ENCODE peak calls at places on chromosomes 2 and 18, in eight cellular contexts. One of them, this sample, is unnamed. For H3K9me3, the result is how much of the 10 kb centered on the place peaks cover.

GRCh38 chr2:130967020-130967495 is 126.2 kb downstream of the FAM168B start:
- DNase-seq in HepG2: no peak
- DNase-seq in IMR-90: no peak
- DNase-seq in uterus: no peak
- DNase-seq in tibial nerve: no peak
- DNase-seq in ovary: no peak
- DNase-seq in fibroblast of lung: no peak
- DNase-seq in sigmoid colon: no peak
- DNase-seq in this sample: no peak

GRCh38 chr2:203413796-203414195 is 85.6 kb downstream of the ABI2 start:
- DNase-seq in HepG2: no peak
- DNase-seq in IMR-90: no peak
- DNase-seq in uterus: no peak
- DNase-seq in tibial nerve: no peak
- DNase-seq in ovary: no peak
- DNase-seq in fibroblast of lung: no peak
- DNase-seq in sigmoid colon: no peak
- DNase-seq in this sample: no peak

GRCh38 chr18:9731380-9731779 is 23.3 kb downstream of the RAB31 start:
- DNase-seq in HepG2: no peak
- DNase-seq in IMR-90: peak
- DNase-seq in uterus: no peak
- DNase-seq in tibial nerve: no peak
- DNase-seq in ovary: no peak
- DNase-seq in fibroblast of lung: peak
- DNase-seq in sigmoid colon: peak
- DNase-seq in this sample: no peak

GRCh38 chr18:34866739-34867138 is 156.6 kb downstream of the DTNA start:
- DNase-seq in HepG2: no peak
- DNase-seq in IMR-90: peak
- DNase-seq in uterus: no peak
- DNase-seq in tibial nerve: no peak
- DNase-seq in ovary: no peak
- DNase-seq in fibroblast of lung: peak
- DNase-seq in sigmoid colon: no peak
- DNase-seq in this sample: no peak

GRCh38 chr18:74012954-74013630 is 134.5 kb downstream of the FBXO15 start:
- DNase-seq in HepG2: no peak
- DNase-seq in IMR-90: no peak
- DNase-seq in uterus: no peak
- DNase-seq in tibial nerve: no peak
- DNase-seq in ovary: no peak
- DNase-seq in fibroblast of lung: no peak
- DNase-seq in sigmoid colon: no peak
- DNase-seq in this sample: no peak

GRCh38 chr2:137951606-137952005 is 12.7 kb upstream of the HNMT start:
- DNase-seq in HepG2: no peak
- DNase-seq in IMR-90: peak
- DNase-seq in uterus: no peak
- DNase-seq in tibial nerve: no peak
- DNase-seq in ovary: no peak
- DNase-seq in fibroblast of lung: no peak
- DNase-seq in sigmoid colon: no peak
- DNase-seq in this sample: no peak

GRCh38 chr2:134314202-134314601 is 60.3 kb downstream of the MGAT5 start:
- DNase-seq in HepG2: no peak
- DNase-seq in IMR-90: no peak
- DNase-seq in uterus: no peak
- DNase-seq in tibial nerve: no peak
- DNase-seq in ovary: no peak
- DNase-seq in fibroblast of lung: no peak
- DNase-seq in sigmoid colon: no peak
- DNase-seq in this sample: no peak

GRCh38 chr2:136179602-136179975 is 61.6 kb upstream of the CXCR4 start:
- DNase-seq in HepG2: no peak
- DNase-seq in IMR-90: no peak
- DNase-seq in uterus: no peak
- DNase-seq in tibial nerve: no peak
- DNase-seq in ovary: no peak
- DNase-seq in fibroblast of lung: no peak
- DNase-seq in sigmoid colon: no peak
- DNase-seq in this sample: no peak

GRCh38 chr2:149098722-149099121 is 60.2 kb downstream of the LYPD6B start:
- DNase-seq in HepG2: no peak
- DNase-seq in IMR-90: no peak
- DNase-seq in uterus: no peak
- DNase-seq in tibial nerve: no peak
- DNase-seq in ovary: no peak
- DNase-seq in fibroblast of lung: peak
- DNase-seq in sigmoid colon: no peak
- DNase-seq in this sample: no peak

GRCh38 chr2:109728809-109729208 is 65.3 kb upstream of the RGPD5 start:
- DNase-seq in HepG2: no peak
- DNase-seq in IMR-90: no peak
- DNase-seq in uterus: peak
- DNase-seq in tibial nerve: peak
- DNase-seq in ovary: peak
- DNase-seq in fibroblast of lung: peak
- DNase-seq in sigmoid colon: no peak
- DNase-seq in this sample: no peak

GRCh38 chr18:77346446-77346845 is 96.8 kb downstream of the GALR1 start:
- DNase-seq in HepG2: no peak
- DNase-seq in IMR-90: no peak
- DNase-seq in uterus: no peak
- DNase-seq in tibial nerve: no peak
- DNase-seq in ovary: no peak
- DNase-seq in fibroblast of lung: no peak
- DNase-seq in sigmoid colon: no peak
- DNase-seq in this sample: no peak

GRCh38 chr2:159073256-159073655 is 104.8 kb downstream of the TANC1 start:
- DNase-seq in HepG2: no peak
- DNase-seq in IMR-90: peak
- DNase-seq in uterus: no peak
- DNase-seq in tibial nerve: no peak
- DNase-seq in ovary: no peak
- DNase-seq in fibroblast of lung: peak
- DNase-seq in sigmoid colon: no peak
- DNase-seq in this sample: no peak

GRCh38 chr18:13585379-13586153 is 140.8 kb downstream of the FAM210A start:
- DNase-seq in HepG2: no peak
- DNase-seq in IMR-90: no peak
- DNase-seq in uterus: no peak
- DNase-seq in tibial nerve: no peak
- DNase-seq in ovary: no peak
- DNase-seq in fibroblast of lung: no peak
- DNase-seq in sigmoid colon: no peak
- DNase-seq in this sample: no peak

GRCh38 chr2:96529376-96530143 is 7.0 kb upstream of the ARID5A start:
- DNase-seq in HepG2: no peak
- DNase-seq in IMR-90: no peak
- DNase-seq in uterus: no peak
- DNase-seq in tibial nerve: no peak
- DNase-seq in ovary: no peak
- DNase-seq in fibroblast of lung: no peak
- DNase-seq in sigmoid colon: peak
- DNase-seq in this sample: no peak

GRCh38 chr2:96531872-96532505 is 4.6 kb upstream of the ARID5A start:
- DNase-seq in HepG2: no peak
- DNase-seq in IMR-90: peak
- DNase-seq in uterus: peak
- DNase-seq in tibial nerve: peak
- DNase-seq in ovary: peak
- DNase-seq in fibroblast of lung: peak
- DNase-seq in sigmoid colon: peak
- DNase-seq in this sample: peak

GRCh38 chr2:96530144-96530430 is 6.5 kb upstream of the ARID5A start:
- DNase-seq in HepG2: no peak
- DNase-seq in IMR-90: no peak
- DNase-seq in uterus: no peak
- DNase-seq in tibial nerve: no peak
- DNase-seq in ovary: no peak
- DNase-seq in fibroblast of lung: no peak
- DNase-seq in sigmoid colon: peak
- DNase-seq in this sample: no peak

GRCh38 chr2:96531366-96531765 is 5.2 kb upstream of the ARID5A start:
- DNase-seq in HepG2: no peak
- DNase-seq in IMR-90: no peak
- DNase-seq in uterus: no peak
- DNase-seq in tibial nerve: no peak
- DNase-seq in ovary: peak
- DNase-seq in fibroblast of lung: no peak
- DNase-seq in sigmoid colon: peak
- DNase-seq in this sample: no peak

DNA sequence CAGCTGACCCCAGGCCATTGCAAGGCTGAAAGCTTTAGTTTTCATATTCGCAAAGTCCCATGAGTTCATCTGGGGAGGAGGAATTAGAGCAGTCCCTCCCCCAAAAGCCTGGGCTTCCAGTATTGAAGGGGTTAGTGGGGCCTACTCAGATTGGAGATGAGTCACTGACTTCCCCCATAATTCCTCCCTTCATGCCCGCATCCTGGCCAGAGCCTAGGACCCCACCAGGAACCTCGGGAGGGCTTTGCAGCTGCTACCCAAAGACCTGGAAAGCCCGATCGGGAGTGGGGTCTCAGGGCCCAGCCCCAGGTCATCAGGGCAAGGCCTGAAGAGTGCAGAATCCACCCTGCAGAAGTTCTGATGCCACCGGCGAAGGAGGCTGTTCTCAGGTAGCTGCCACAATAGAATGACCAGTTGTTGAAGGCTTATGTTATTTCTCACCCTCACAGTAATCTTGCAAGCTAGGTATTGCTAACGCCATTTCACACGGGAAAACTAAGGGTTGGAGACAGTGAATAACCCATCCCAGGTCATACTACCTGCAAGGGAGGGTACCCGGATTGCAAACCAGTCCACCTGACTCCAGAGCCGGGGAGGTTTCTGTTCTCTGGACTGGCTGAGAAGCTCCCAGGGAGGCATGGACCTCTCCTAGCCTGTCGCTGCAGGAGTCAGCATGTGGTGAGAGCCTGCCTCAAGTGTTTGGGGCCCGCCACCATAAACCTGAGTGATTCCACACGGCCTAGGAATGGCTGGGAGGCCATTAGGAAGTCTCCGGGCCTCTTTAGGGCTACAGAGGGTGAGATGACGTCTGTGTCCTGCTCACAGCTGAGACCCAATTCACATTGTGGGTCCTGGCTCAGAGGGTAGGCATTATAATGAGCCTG is 5.8 kb upstream of the ARID5A start:
- DNase-seq in HepG2: no peak
- DNase-seq in IMR-90: no peak
- DNase-seq in uterus: no peak
- DNase-seq in tibial nerve: no peak
- DNase-seq in ovary: no peak
- DNase-seq in fibroblast of lung: no peak
- DNase-seq in sigmoid colon: peak
- DNase-seq in this sample: no peak
- H3K27ac ChIP-seq in HepG2: no peak
- H3K27ac ChIP-seq in IMR-90: no peak
- H3K27ac ChIP-seq in uterus: peak
- H3K27ac ChIP-seq in tibial nerve: peak
- H3K27ac ChIP-seq in ovary: peak
- H3K27ac ChIP-seq in fibroblast of lung: no peak
- H3K27ac ChIP-seq in sigmoid colon: peak
- H3K27ac ChIP-seq in this sample: peak

DNA sequence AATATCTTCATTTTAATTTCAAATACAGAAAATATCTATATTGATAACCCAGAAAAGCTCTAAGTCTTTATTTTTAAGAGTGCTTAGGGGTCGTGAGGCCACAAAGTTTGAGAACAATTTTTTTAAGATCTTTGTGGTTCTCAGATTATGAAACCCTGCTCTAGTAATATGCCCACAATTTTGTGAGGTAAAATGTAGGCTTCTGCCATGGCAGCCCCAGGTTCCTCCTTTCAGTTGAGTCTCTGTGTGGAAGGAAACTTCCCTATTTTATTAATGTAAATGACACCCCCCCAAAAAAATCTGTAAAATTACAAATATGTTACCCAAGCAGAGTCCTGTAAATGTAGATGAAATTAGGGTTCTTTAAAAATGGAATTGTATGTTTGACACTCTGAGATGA is 600.5 kb downstream of the SATB2 start:
- DNase-seq in HepG2: no peak
- DNase-seq in IMR-90: no peak
- DNase-seq in uterus: no peak
- DNase-seq in tibial nerve: no peak
- DNase-seq in ovary: no peak
- DNase-seq in fibroblast of lung: no peak
- DNase-seq in sigmoid colon: no peak
- DNase-seq in this sample: no peak
- H3K9me3 ChIP-seq in HepG2: under half
- H3K9me3 ChIP-seq in IMR-90: under half
- H3K9me3 ChIP-seq in uterus: under half
- H3K9me3 ChIP-seq in tibial nerve: under half
- H3K9me3 ChIP-seq in ovary: under half
- H3K9me3 ChIP-seq in fibroblast of lung: under half
- H3K9me3 ChIP-seq in sigmoid colon: under half
- H3K9me3 ChIP-seq in this sample: under half

DNA sequence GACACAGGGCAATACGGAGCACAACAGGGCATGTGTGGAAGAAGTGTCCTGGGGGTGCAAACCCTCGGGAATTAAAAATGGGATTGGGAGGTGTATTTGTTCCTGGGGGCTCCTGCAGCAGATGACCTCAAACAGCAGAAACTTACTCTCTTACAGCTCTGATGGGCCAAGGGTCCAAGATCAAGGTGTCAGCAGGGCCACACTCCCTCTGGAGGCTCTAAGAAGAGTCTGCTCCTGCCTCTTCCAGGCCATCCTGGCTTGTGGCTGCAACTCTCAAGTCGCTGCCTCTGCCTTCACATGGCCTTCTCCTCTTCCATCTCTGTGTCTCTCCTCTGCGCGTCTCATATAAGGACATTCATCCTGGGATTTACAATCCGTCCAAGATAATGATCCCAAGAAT is 12.4 kb upstream of the SPATA3 start:
- DNase-seq in HepG2: no peak
- DNase-seq in IMR-90: no peak
- DNase-seq in uterus: no peak
- DNase-seq in tibial nerve: no peak
- DNase-seq in ovary: no peak
- DNase-seq in fibroblast of lung: no peak
- DNase-seq in sigmoid colon: no peak
- DNase-seq in this sample: no peak
- TF ChIP-seq CTCF in HepG2: no peak
- TF ChIP-seq CTCF in IMR-90: no peak
- TF ChIP-seq CTCF in uterus: no peak
- TF ChIP-seq CTCF in tibial nerve: no peak
- TF ChIP-seq CTCF in ovary: no peak
- TF ChIP-seq CTCF in fibroblast of lung: no peak
- TF ChIP-seq CTCF in sigmoid colon: no peak
- TF ChIP-seq CTCF in this sample: no peak

DNA sequence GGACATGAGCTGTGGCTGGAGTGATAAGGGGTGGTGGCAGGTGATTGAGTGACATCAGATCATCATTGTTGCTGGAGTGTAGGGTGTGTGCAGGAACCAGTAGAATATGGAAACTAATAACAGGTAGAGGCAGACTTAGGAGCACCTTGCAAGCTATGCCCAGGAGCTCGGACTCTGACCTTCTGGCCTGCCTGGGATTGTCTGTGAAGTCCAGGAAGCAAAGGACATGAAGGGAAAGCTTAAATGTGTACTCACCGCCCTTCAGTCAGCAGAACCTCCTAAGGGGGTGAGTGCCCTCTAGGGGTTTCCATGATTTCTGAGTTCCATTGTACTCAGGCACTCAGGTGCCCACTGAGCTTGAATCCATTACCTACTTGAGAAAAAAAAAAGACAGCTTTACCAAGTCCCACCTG is 104.2 kb downstream of the CRIM1 start:
- DNase-seq in HepG2: peak
- DNase-seq in IMR-90: peak
- DNase-seq in uterus: no peak
- DNase-seq in tibial nerve: no peak
- DNase-seq in ovary: no peak
- DNase-seq in fibroblast of lung: peak
- DNase-seq in sigmoid colon: no peak
- DNase-seq in this sample: no peak
- H3K27ac ChIP-seq in HepG2: peak
- H3K27ac ChIP-seq in IMR-90: peak
- H3K27ac ChIP-seq in uterus: no peak
- H3K27ac ChIP-seq in tibial nerve: peak
- H3K27ac ChIP-seq in ovary: no peak
- H3K27ac ChIP-seq in fibroblast of lung: peak
- H3K27ac ChIP-seq in sigmoid colon: peak
- H3K27ac ChIP-seq in this sample: no peak